ENCODE peak calls at places on chromosomes 3 and 15, in five cellular contexts. B is AG10803, I is thoracic aorta, U is heart left ventricle, L is breast epithelium. J is an unnamed sample.

GRCh38 chr3:138349926-138350665 is 1.7 kb downstream of the MRAS start:
- DNase-seq in I (no peak), B (peak), U (no peak), L (no peak), J (no peak)

GRCh38 chr3:22988566-22988965 is 214.6 kb upstream of the UBE2E2 start:
- DNase-seq in B (no peak), L (no peak), I (no peak), U (peak), J (no peak)

GRCh38 chr3:80688814-80689213 is 921.0 kb upstream of the ROBO1 start:
- DNase-seq in L (no peak), I (no peak), B (no peak), U (no peak), J (no peak)

GRCh38 chr3:11349466-11349865 is 77.3 kb downstream of the ATG7 start:
- DNase-seq in B (no peak), U (no peak), I (no peak), L (no peak), J (peak)

GRCh38 chr3:188133219-188133618 is 20.7 kb upstream of the LPP start:
- DNase-seq in L (no peak), U (no peak), I (no peak), B (peak), J (no peak)

GRCh38 chr3:41485484-41485883 is 286.2 kb downstream of the CTNNB1 start:
- DNase-seq in L (no peak), B (no peak), I (no peak), U (no peak), J (no peak)

GRCh38 chr3:12138044-12138443 is 20.7 kb downstream of the TIMP4 start:
- DNase-seq in I (no peak), L (no peak), B (peak), U (no peak), J (peak)

GRCh38 chr3:165638066-165638465 is 199.2 kb downstream of the BCHE start:
- DNase-seq in I (no peak), L (no peak), B (no peak), U (no peak), J (no peak)

GRCh38 chr3:197428117-197428761 is 127.5 kb downstream of the BDH1 start:
- DNase-seq in U (peak), I (no peak), L (no peak), B (peak), J (peak)

GRCh38 chr3:78337801-78338211 is 1297.9 kb downstream of the ROBO2 start:
- DNase-seq in U (no peak), I (no peak), B (peak), L (no peak), J (peak)

GRCh38 chr3:102485701-102486100 is 50.9 kb downstream of the ZPLD1 start:
- DNase-seq in I (no peak), L (no peak), U (no peak), B (no peak), J (no peak)

GRCh38 chr15:60695713-60696522 is 217.0 kb upstream of the ICE2 start:
- DNase-seq in U (no peak), L (no peak), B (peak), I (no peak), J (no peak)

GRCh38 chr3:78048698-78049097 is 1008.8 kb downstream of the ROBO2 start:
- DNase-seq in I (no peak), L (no peak), B (no peak), U (no peak), J (no peak)

GRCh38 chr3:51388286-51389029 is 2.6 kb upstream of the RBM15B start:
- DNase-seq in B (no peak), L (no peak), U (no peak), I (no peak), J (peak)

DNA sequence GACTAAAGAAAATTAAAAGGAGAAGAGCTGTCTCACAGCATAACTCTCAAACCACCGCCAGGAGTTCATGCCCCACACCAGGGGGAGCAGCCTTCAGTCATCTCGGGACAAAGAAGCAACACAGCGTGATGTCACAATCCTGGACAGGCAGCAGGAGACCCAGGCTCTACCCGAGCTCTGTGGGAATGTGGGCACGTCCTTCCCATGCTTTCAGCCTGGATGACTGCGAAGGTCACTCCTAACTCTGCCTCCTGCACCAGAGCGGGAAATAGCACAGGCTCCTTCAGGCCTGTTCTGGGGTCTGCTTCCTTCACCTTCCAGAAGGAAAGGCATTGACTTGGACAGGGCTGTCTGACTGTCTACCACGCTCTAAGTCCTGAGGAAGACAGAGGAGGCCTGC is 31.3 kb downstream of the NOX5 start:
- DNase-seq in I (no peak), U (no peak), B (peak), L (no peak), J (no peak)
- TF ChIP-seq CTCF in I (no peak), U (no peak), B (peak), L (no peak), J (peak)

GRCh38 chr3:43996379-43997301 is 245.0 kb upstream of the TOPAZ1 start:
- DNase-seq in U (no peak), L (no peak), I (no peak), B (peak), J (peak)
- TF ChIP-seq CTCF in U (peak), L (no peak), I (no peak), B (peak), J (peak)

DNA sequence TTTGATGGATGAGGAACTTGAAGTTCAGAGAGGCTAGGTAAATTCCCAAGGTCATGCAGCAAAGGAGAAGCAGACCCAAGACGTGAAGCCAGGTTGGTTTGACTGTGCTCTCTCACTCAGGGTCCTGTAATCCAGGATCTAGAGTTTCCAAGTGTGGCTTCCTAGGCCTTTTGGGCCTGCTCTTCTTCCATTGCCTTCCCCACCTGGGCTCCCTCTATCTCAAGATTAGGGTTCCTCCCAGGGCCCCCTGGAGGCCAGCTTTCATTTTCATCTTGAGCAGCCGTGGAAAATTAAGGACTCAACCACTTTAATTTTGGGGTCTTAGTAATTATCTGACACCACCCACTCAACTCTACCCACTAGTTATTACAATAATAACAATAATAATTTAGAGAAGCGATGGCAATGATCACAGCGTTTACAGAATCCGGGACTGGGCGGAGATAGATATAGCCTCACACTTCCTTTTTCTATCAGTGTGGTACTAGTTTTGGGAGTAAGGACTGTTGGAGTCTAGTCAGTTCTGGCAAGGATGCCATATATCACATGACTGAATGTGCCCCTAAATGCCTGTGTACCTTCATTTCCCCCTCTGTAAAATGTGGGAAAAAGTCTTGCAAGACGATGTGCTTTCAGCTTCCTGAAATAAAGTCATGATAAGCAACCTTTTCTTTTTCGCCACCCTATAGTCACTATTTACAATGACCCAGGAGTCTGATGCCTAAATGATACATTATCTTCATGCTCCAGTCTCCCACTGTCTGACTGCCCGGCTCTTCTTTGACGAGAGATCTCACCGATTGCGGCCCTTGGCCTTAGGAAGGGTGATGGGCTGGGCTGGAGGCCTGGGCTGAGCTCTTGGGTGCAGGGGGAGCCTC is 30.2 kb upstream of the MAGEF1 start:
- DNase-seq in B (no peak), U (no peak), I (no peak), L (no peak), J (no peak)
- TF ChIP-seq CTCF in B (no peak), U (no peak), I (no peak), L (no peak), J (no peak)

GRCh38 chr3:184339016-184339415 is 1.6 kb downstream of the FAM131A start:
- DNase-seq in B (no peak), L (no peak), U (no peak), I (no peak), J (no peak)

GRCh38 chr3:184337981-184338380 is 581 bp downstream of the FAM131A start:
- DNase-seq in L (no peak), I (no peak), U (no peak), B (no peak), J (no peak)

GRCh38 chr3:184336484-184337230 is 743 bp upstream of the FAM131A start:
- DNase-seq in B (peak), U (no peak), L (peak), I (no peak), J (peak)

GRCh38 chr3:184337315-184337714 is at the start of gene FAM131A:
- DNase-seq in L (peak), U (no peak), B (peak), I (peak), J (peak)

GRCh38 chr3:184338538-184338945 is 1.1 kb downstream of the FAM131A start:
- DNase-seq in I (peak), B (peak), L (peak), U (peak), J (no peak)
- TF ChIP-seq CTCF in I (peak), B (no peak), L (no peak), U (no peak), J (peak)

GRCh38 chr3:48984648-48985047 is 5.4 kb upstream of the P4HTM start:
- DNase-seq in U (no peak), B (no peak), L (no peak), I (no peak), J (no peak)
- TF ChIP-seq CTCF in U (no peak), B (no peak), L (no peak), I (no peak), J (no peak)

GRCh38 chr3:50388021-50388719 is 28.8 kb upstream of the TMEM115 start:
- DNase-seq in I (no peak), U (no peak), L (no peak), B (no peak), J (no peak)
- TF ChIP-seq CTCF in I (no peak), U (no peak), L (no peak), B (peak), J (peak)

DNA sequence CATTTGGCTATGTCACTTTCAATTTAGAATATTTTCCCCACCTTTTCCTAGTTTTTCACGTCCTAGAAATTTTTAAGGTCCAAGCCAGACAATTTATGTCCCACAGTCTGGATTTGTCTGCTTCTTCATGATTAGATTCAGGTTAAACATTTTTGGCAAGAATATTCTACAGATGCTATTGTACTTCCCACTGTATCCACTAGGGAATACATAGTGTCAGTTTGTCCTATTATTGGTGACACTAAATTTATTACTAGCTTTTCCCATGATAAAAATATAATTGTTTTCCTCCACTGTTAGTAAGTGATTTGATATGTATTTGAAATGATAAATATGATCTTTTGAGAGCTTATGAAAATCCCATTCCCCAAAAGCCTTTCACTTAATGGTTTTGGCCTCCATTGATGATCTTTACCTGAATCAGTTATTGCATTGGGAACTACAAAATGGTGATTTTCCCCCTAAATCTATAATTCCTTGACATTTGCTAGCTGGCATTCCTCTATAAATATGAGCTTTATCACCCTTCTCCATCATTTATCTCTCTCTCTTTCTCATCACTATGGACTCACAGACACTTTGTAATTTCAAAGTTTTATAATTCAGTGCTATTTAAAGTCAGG is 8.3 kb downstream of the ARL14 start:
- DNase-seq in L (no peak), I (no peak), U (no peak), B (no peak), J (peak)
- TF ChIP-seq CTCF in L (peak), I (peak), U (no peak), B (peak), J (peak)

DNA sequence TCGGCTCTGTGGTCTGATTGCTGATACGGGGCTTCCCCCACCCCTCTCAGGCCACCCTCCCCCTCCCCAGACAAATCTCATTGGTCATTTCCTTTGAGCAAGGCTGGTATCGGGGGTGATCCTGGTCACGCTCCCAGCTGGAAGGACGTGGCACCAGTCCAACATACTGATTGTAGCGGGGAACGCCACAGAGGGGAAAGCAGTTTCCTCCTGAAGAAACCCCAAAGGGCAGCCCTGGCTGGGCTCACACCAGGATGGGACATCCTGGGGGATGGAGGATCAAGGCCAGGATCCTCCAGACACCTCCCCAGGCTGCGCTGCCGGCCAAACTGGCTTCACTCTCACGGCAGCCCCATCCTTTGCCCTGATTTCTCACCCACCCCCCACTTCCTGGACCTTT is 36.6 kb downstream of the MUC20 start:
- DNase-seq in L (no peak), B (no peak), I (no peak), U (no peak), J (no peak)
- TF ChIP-seq CTCF in L (no peak), B (no peak), I (no peak), U (no peak), J (no peak)

J was measured in HFFc6.